ENCODE peak calls at places on chromosomes 5 and 9, in five cellular contexts. E is A549, P is cardiac muscle cell, O is heart left ventricle, C is mammary epithelial cell. A is an unnamed sample.

GRCh38 chr9:133801739-133802138 is 63.6 kb upstream of the SARDH start:
- DNase-seq in E (no peak), P (no peak), O (no peak), C (no peak), A (no peak)

GRCh38 chr9:104758974-104759373 is 5.0 kb upstream of the NIPSNAP3B start:
- DNase-seq in E (no peak), P (no peak), O (no peak), C (no peak), A (no peak)

GRCh38 chr9:37026085-37026935 is 7.8 kb downstream of the PAX5 start:
- DNase-seq in E (no peak), P (no peak), O (no peak), C (no peak), A (peak; percentile 56)

GRCh38 chr5:56011835-56012234 is 17.1 kb upstream of the IL6ST start:
- DNase-seq in E (no peak), P (no peak), O (no peak), C (peak; percentile 43), A (no peak)

GRCh38 chr5:115415143-115415491 is 118.7 kb upstream of the CCDC112 start:
- DNase-seq in E (peak; percentile 23), P (peak; percentile 11), O (peak; percentile 70), C (peak; percentile 90), A (no peak)

GRCh38 chr5:143304836-143305475 is 98.5 kb downstream of the NR3C1 start:
- DNase-seq in E (no peak), P (no peak), O (no peak), C (no peak), A (no peak)

GRCh38 chr9:133960568-133961129 is 31.5 kb downstream of the VAV2 start:
- DNase-seq in E (no peak), P (no peak), O (peak; percentile 29), C (no peak), A (no peak)

GRCh38 chr9:21317956-21318923 is 13.1 kb upstream of the IFNA5 start:
- DNase-seq in E (no peak), P (peak; percentile 66), O (no peak), C (peak; percentile 25), A (peak; percentile 37)

GRCh38 chr5:158485604-158486081 is 614.1 kb downstream of the EBF1 start:
- DNase-seq in E (no peak), P (no peak), O (peak; percentile 35), C (no peak), A (peak; percentile 45)

GRCh38 chr5:36147681-36148080 is 4.0 kb downstream of the LMBRD2 start:
- DNase-seq in E (no peak), P (no peak), O (no peak), C (no peak), A (no peak)

GRCh38 chr9:4334439-4334838 is 34.6 kb upstream of the GLIS3 start:
- DNase-seq in E (peak; percentile 16), P (no peak), O (peak; percentile 79), C (peak; percentile 86), A (no peak)

GRCh38 chr9:36008774-36009300 is 27.9 kb upstream of the RECK start:
- DNase-seq in E (peak; percentile 85), P (peak; percentile 83), O (peak; percentile 56), C (peak; percentile 17), A (peak; percentile 76)

GRCh38 chr9:92663951-92664350 is 6.0 kb downstream of the IPPK start:
- DNase-seq in E (no peak), P (no peak), O (no peak), C (no peak), A (no peak)

GRCh38 chr9:488448-488847 is 273.8 kb downstream of the DOCK8 start:
- DNase-seq in E (no peak), P (no peak), O (no peak), C (no peak), A (no peak)

GRCh38 chr5:143011621-143012020 is 241.4 kb downstream of the ARHGAP26 start:
- DNase-seq in E (no peak), P (no peak), O (no peak), C (no peak), A (no peak)

GRCh38 chr5:531101-531748 is 7.0 kb upstream of the SLC9A3 start:
- DNase-seq in E (no peak), P (no peak), O (peak; percentile 24), C (no peak), A (peak; percentile 22)

GRCh38 chr5:91121347-91121993 is 261.6 kb downstream of the ARRDC3 start:
- DNase-seq in E (no peak), P (no peak), O (no peak), C (peak; percentile 87), A (no peak)

GRCh38 chr9:86637515-86637914 is 283.3 kb upstream of the TUT7 start:
- DNase-seq in E (no peak), P (peak; percentile 82), O (no peak), C (no peak), A (peak; percentile 46)

GRCh38 chr9:12753931-12754330 is 20.9 kb upstream of the LURAP1L start:
- DNase-seq in E (no peak), P (no peak), O (no peak), C (no peak), A (peak; percentile 29)

GRCh38 chr5:19853616-19854240 is 134.3 kb downstream of the CDH18 start:
- DNase-seq in E (no peak), P (no peak), O (no peak), C (peak; percentile 55), A (no peak)

GRCh38 chr5:170338933-170339779 is 41.6 kb upstream of the LCP2 start:
- DNase-seq in E (no peak), P (no peak), O (no peak), C (no peak), A (no peak)

GRCh38 chr9:136848393-136849037 is 694 bp upstream of the PHPT1 start:
- DNase-seq in E (peak; percentile 64), P (peak; percentile 64), O (no peak), C (peak; percentile 31), A (peak; percentile 69)

GRCh38 chr5:139960723-139961383 is 82.2 kb downstream of the NRG2 start:
- DNase-seq in E (no peak), P (no peak), O (no peak), C (no peak), A (no peak)

GRCh38 chr9:98726735-98727134 is 18.0 kb upstream of the GABBR2 start:
- DNase-seq in E (no peak), P (no peak), O (no peak), C (no peak), A (no peak)

GRCh38 chr9:72327631-72328030 is 37.4 kb downstream of the ZFAND5 start:
- DNase-seq in E (no peak), P (no peak), O (no peak), C (no peak), A (no peak)

GRCh38 chr5:40603378-40603777 is 76.3 kb upstream of the PTGER4 start:
- DNase-seq in E (no peak), P (no peak), O (no peak), C (peak; percentile 43), A (no peak)

GRCh38 chr5:114857951-114858401 is 311.7 kb downstream of the TRIM36 start:
- DNase-seq in E (no peak), P (no peak), O (no peak), C (no peak), A (no peak)

GRCh38 chr9:84827248-84827786 is 157.8 kb downstream of the NTRK2 start:
- DNase-seq in E (no peak), P (no peak), O (no peak), C (no peak), A (no peak)

GRCh38 chr9:86557063-86557766 is 203.0 kb upstream of the TUT7 start:
- DNase-seq in E (no peak), P (no peak), O (no peak), C (peak; percentile 98), A (no peak)

GRCh38 chr9:70256123-70256551 is 2.6 kb upstream of the SMC5 start:
- DNase-seq in E (no peak), P (peak; percentile 2), O (no peak), C (peak; percentile 78), A (no peak)
- H3K4me3 ChIP-seq in E (no peak overlapping the region), P (no peak overlapping the region), O (peak overlapping the region; percentile 88), C (peak overlapping the region; percentile 52), A (no peak overlapping the region)

GRCh38 chr5:96478983-96479382 is 45.9 kb upstream of the PCSK1 start:
- DNase-seq in E (no peak), P (no peak), O (no peak), C (no peak), A (no peak)

GRCh38 chr5:96470825-96471224 is 37.8 kb upstream of the PCSK1 start:
- DNase-seq in E (no peak), P (peak; percentile 24), O (no peak), C (no peak), A (no peak)

GRCh38 chr5:96468956-96469355 is 35.9 kb upstream of the PCSK1 start:
- DNase-seq in E (no peak), P (no peak), O (no peak), C (no peak), A (no peak)

GRCh38 chr5:96476654-96477053 is 43.6 kb upstream of the PCSK1 start:
- DNase-seq in E (no peak), P (no peak), O (no peak), C (no peak), A (no peak)

DNA sequence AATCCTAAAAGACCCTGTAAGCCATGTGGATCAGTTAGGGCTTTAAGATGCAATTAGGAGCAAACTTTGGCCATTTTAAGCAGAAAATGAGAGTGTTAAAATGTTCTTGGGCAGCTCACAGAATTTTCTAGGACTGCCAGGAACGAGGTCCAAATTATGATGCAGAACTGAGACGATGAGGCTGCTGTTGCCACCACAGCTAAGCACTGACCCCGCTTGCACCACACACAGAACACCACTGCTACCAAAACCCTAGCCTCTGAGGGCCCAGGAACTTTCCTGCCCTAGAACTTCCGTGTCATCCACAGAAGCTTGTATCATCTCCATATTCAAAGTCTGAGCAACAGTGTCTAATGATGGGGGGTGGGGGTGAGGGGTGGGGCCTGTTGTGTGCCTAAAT is 41.0 kb upstream of the PCSK1 start:
- DNase-seq in E (no peak), P (no peak), O (no peak), C (no peak), A (no peak)
- H3K4me1 ChIP-seq in E (no peaks in the 10 kb centered on the region), P (peaks cover 6% of the 10 kb centered on the region), O (no peaks in the 10 kb centered on the region), C (no peaks in the 10 kb centered on the region), A (peaks cover 3% of the 10 kb centered on the region)

GRCh38 chr5:146890733-146891440 is 12.3 kb upstream of the PPP2R2B start:
- DNase-seq in E (no peak), P (no peak), O (no peak), C (no peak), A (no peak)
- TF ChIP-seq CTCF in E (no peak), P (no peak), O (no peak), C (no peak), A (no peak)

DNA sequence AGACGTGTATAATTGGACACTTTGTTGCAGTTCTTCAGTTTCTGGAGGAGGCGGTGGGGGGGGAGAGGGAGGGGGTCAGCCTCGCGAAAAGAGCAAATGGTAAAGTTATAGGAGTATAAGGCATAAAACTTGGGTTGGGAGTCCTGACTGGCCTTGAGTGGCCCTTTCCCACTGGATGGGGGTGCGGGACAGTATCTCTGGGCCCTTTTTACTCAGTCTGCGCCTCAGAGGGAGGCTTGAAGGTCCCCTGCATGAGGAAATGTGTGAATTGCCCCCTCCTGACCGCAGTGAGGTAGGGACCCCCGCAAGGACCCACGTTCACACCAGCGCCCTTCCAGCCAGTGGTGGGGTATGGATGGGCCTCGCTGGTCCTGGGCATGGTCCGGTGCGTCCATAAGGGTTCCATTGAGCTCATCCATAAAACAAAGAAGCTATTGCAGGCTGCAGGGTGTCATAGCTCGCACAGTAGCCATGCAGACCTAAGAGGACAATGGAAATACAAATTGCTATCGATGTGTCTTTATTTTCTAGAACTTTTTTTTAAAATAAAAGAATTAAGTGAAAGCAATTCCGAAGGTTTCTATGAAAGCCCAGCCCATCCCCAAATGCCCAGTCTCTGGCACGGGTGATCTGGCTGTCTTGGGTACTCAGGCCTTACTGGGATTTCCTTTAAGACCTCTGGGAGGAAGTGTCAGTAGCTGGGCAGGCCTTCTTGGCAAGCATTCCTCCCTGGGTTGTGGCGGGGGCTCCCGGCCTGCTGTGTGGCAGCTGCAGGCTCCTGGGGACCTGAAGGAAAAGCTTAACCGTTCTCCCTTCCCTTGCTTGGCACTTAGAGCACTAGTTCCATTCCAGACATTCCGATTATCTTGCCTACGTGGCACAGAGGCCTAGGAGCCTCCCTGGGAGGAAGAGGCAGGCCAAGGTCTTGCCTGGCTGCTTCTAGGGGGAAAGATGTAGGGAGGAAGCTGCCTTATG is 1.4 kb upstream of the SEMA5A start:
- DNase-seq in E (no peak), P (peak; percentile 47), O (peak; percentile 40), C (peak; percentile 60), A (no peak)
- H3K4me3 ChIP-seq in E (no peak overlapping the region), P (peak overlapping the region; percentile 96), O (peak overlapping the region; percentile 73), C (peak overlapping the region; percentile 91), A (no peak overlapping the region)